ENCODE peak calls at places on chromosomes 16 and 17, in ten cellular contexts. E is stimulated activated CD8-positive, alpha-beta memory T cell treated with anti-CD3 and anti-CD28 coated beads, Interleukin-15, amount 100 ng/mL, for 48 hours; U is Panc1; P is amniotic stem cell; T is NCI-H774; F is RKO; L is mucosa of descending colon; Q is breast epithelium; K is stimulated activated CD4-positive, alpha-beta T cell treated with anti-CD3 and anti-CD28 coated beads, Interleukin-15, amount 100 ng/mL, for 1 hour; X is ACHN. R is an unnamed sample.

GRCh38 chr16:4694664-4695451 is 1.5 kb downstream of the NUDT16L1 start:
- DNase-seq in E (no peak), Q (no peak), K (no peak), P (no peak), T (no peak), L (no peak), F (no peak), U (no peak), X (no peak), R (no peak)

GRCh38 chr17:18238299-18238698 is 12.9 kb downstream of the LLGL1 start:
- DNase-seq in P (no peak), T (no peak), Q (no peak), E (no peak), X (no peak), F (no peak), U (no peak), L (no peak), K (no peak), R (no peak)

GRCh38 chr17:6671431-6671830 is 19.9 kb downstream of the C17orf100 start:
- DNase-seq in X (no peak), Q (peak), K (no peak), E (no peak), L (no peak), F (no peak), P (no peak), U (no peak), T (no peak), R (no peak)

GRCh38 chr16:22727285-22728166 is 86.4 kb upstream of the HS3ST2 start:
- DNase-seq in E (no peak), L (no peak), K (no peak), T (peak), U (no peak), F (no peak), P (no peak), X (no peak), Q (no peak), R (no peak)

GRCh38 chr16:1505073-1505844 is 12.1 kb downstream of the TELO2 start:
- DNase-seq in P (no peak), Q (no peak), K (no peak), X (no peak), F (no peak), T (no peak), U (no peak), E (no peak), L (no peak), R (no peak)

GRCh38 chr17:46774108-46774737 is 44.3 kb downstream of the WNT3 start:
- DNase-seq in E (no peak), T (no peak), K (no peak), X (no peak), P (no peak), Q (no peak), F (no peak), U (no peak), L (no peak), R (no peak)

GRCh38 chr17:41844971-41845370 is 7.3 kb downstream of the KLHL10 start:
- DNase-seq in T (no peak), E (no peak), X (no peak), F (peak), Q (no peak), U (no peak), K (no peak), P (no peak), L (no peak), R (no peak)

GRCh38 chr16:57863434-57864160 is 61.3 kb upstream of the KIFC3 start:
- DNase-seq in E (no peak), K (no peak), T (peak), F (peak), Q (no peak), P (peak), X (peak), U (peak), L (peak), R (peak)

GRCh38 chr16:73285336-73285735 is 237.4 kb upstream of the ZFHX3 start:
- DNase-seq in Q (no peak), U (no peak), L (no peak), T (no peak), E (no peak), F (no peak), P (no peak), K (no peak), X (no peak), R (no peak)

GRCh38 chr16:7025616-7026190 is 306.9 kb upstream of the RBFOX1 start:
- DNase-seq in P (no peak), K (no peak), X (peak), T (peak), E (peak), U (peak), Q (peak), F (peak), L (peak), R (no peak)

GRCh38 chr17:60364006-60364405 is 27.9 kb downstream of the USP32 start:
- DNase-seq in X (no peak), F (no peak), T (no peak), K (no peak), L (no peak), E (no peak), Q (no peak), P (no peak), U (no peak), R (no peak)

GRCh38 chr17:47324224-47325020 is 667 bp downstream of the EFCAB13 start:
- DNase-seq in P (no peak), Q (peak), T (peak), E (peak), L (peak), X (peak), K (peak), U (peak), F (no peak), R (no peak)

GRCh38 chr17:9522074-9522473 is 53.5 kb downstream of the STX8 start:
- DNase-seq in P (no peak), T (no peak), X (peak), F (peak), Q (no peak), K (no peak), L (peak), U (peak), E (no peak), R (peak)

GRCh38 chr17:54967621-54968258 is 714 bp downstream of the COX11 start:
- DNase-seq in P (no peak), E (no peak), L (peak), X (peak), T (peak), K (no peak), Q (no peak), U (peak), F (peak), R (no peak)

GRCh38 chr17:8264836-8265542 is 15.9 kb downstream of the PFAS start:
- DNase-seq in F (no peak), Q (no peak), E (no peak), L (no peak), T (no peak), U (no peak), P (no peak), K (no peak), X (no peak), R (no peak)

GRCh38 chr17:37608369-37609169 is 649 bp downstream of the SYNRG start:
- DNase-seq in U (no peak), K (no peak), P (no peak), F (peak), E (no peak), T (no peak), X (peak), Q (no peak), L (no peak), R (no peak)